ENCODE peak calls at places on chromosomes 1 and 21, in six cellular contexts. I, W, V, F, A and N are unnamed samples.

GRCh38 chr1:72326494-72326893 is 44.2 kb upstream of the NEGR1 start:
- DNase-seq in I (no peak), W (peak), V (no peak), F (no peak), A (no peak), N (no peak)

GRCh38 chr1:193700710-193701355 is 514.4 kb upstream of the B3GALT2 start:
- DNase-seq in I (no peak), W (no peak), V (no peak), F (no peak), A (peak), N (peak)

GRCh38 chr1:25711555-25712298 is 88.3 kb upstream of the SELENON start:
- DNase-seq in I (no peak), W (no peak), V (no peak), F (no peak), A (peak), N (peak)

GRCh38 chr1:53957231-53957818 is 11.2 kb downstream of the LRRC42 start:
- DNase-seq in I (no peak), W (peak), V (no peak), F (no peak), A (peak), N (peak)

GRCh38 chr1:3677411-3677944 is 25.2 kb downstream of the TP73 start:
- DNase-seq in I (no peak), W (no peak), V (no peak), F (no peak), A (no peak), N (no peak)

GRCh38 chr1:31238986-31239613 is 587 bp downstream of the NKAIN1 start:
- DNase-seq in I (no peak), W (peak), V (no peak), F (peak), A (peak), N (peak)

GRCh38 chr21:44907966-44908364 is 12.7 kb downstream of the ITGB2 start:
- DNase-seq in I (no peak), W (no peak), V (no peak), F (peak), A (peak), N (peak)

GRCh38 chr1:39105841-39106765 is 80.0 kb downstream of the NDUFS5 start:
- DNase-seq in I (no peak), W (peak), V (no peak), F (peak), A (peak), N (peak)

GRCh38 chr21:45596704-45597318 is 46.7 kb upstream of the PCBP3 start:
- DNase-seq in I (peak), W (peak), V (no peak), F (peak), A (peak), N (peak)

GRCh38 chr1:162335126-162335525 is 41.5 kb downstream of the SPATA46 start:
- DNase-seq in I (no peak), W (no peak), V (no peak), F (no peak), A (no peak), N (no peak)

GRCh38 chr1:31227891-31228290 is 11.8 kb downstream of the NKAIN1 start:
- DNase-seq in I (no peak), W (no peak), V (no peak), F (no peak), A (no peak), N (no peak)

GRCh38 chr1:51252366-51252765 is 16.3 kb downstream of the RNF11 start:
- DNase-seq in I (no peak), W (no peak), V (no peak), F (no peak), A (no peak), N (no peak)

GRCh38 chr1:29916656-29917369 is 680.5 kb downstream of the PTPRU start:
- DNase-seq in I (no peak), W (no peak), V (no peak), F (no peak), A (no peak), N (no peak)

GRCh38 chr1:29906927-29907326 is 670.6 kb downstream of the PTPRU start:
- DNase-seq in I (no peak), W (no peak), V (no peak), F (no peak), A (no peak), N (no peak)

GRCh38 chr1:29912413-29912812 is 676.1 kb downstream of the PTPRU start:
- DNase-seq in I (peak), W (peak), V (no peak), F (no peak), A (peak), N (peak)
- TF ChIP-seq CTCF in I (peak), W (peak), V (peak), F (no peak), A (peak), N (peak)

DNA sequence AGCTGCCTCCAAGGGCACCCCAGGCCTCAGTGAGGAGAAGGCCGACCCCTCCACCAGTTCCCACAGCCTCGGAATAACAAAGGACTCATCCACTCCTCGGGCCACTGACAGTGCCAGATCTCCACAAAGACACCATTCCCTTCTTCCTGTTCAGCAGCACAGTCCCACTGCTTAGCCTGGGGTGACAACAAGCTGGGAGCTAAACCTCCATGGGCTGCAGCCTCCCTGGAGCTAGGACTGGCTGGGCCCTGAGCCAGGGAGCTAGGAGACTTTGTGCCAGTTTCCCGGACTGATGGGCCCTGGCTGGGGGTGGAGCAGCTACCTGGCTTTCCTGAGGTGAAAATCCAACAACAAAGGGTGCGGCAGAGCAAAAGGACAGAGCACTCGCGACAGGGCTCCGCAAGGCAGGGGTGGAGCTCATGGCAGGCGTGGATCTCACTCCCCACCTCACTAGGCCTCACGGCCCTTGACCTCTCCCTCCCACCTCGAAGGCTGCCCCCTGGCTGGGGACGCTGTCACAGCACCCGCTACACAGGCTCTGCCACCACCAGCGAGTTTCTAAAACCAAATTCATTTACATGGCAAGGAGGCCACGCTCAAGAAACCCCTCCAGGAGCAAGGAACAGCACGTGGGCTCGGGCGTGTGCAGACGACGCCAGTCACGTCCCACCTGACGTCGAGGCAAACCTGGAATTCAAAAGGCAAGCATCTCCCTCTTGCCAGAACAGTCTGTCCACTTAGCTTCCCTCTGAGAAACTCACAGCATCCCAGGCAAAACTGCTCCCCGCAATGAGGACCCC is 13.8 kb downstream of the SLC35E2B start:
- DNase-seq in I (peak), W (no peak), V (no peak), F (peak), A (no peak), N (no peak)
- TF ChIP-seq CTCF in I (no peak), W (peak), V (no peak), F (peak), A (peak), N (peak)

GRCh38 chr1:211520641-211521040 is 28.7 kb upstream of the RD3 start:
- DNase-seq in I (no peak), W (no peak), V (no peak), F (peak), A (peak), N (no peak)
- TF ChIP-seq CTCF in I (no peak), W (no peak), V (no peak), F (peak), A (no peak), N (no peak)

DNA sequence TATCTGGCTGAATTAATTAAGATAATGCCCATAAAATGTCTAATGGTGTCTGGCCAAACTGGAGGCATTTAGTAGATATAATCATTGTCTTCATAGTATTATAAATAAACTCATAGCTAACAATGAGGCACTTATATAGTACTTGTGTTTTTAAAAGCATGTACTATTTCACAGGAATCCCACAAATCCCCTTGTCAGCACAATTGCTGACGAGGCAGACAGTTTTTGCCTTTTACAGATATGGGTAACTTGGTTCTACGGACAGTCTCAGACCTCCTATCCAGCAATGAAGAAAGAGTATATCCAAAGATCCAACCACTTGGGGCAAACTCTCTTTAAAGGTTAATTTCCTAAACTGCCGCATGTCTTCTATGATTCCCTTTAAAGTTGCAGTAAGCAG is 73.7 kb downstream of the ATP1B1 start:
- DNase-seq in I (no peak), W (no peak), V (no peak), F (no peak), A (no peak), N (no peak)
- TF ChIP-seq CTCF in I (no peak), W (no peak), V (no peak), F (no peak), A (no peak), N (no peak)

GRCh38 chr1:24409535-24409934 is 4.0 kb downstream of the STPG1 start:
- DNase-seq in I (no peak), W (peak), V (no peak), F (no peak), A (peak), N (peak)
- TF ChIP-seq CTCF in I (no peak), W (no peak), V (no peak), F (no peak), A (no peak), N (no peak)